ENCODE peak calls at places on chromosomes 12 and 14, in ten cellular contexts. L is K562, P is Panc1, F is HepG2, B is breast epithelium, X is SK-N-SH, Q is HCT116, C is GM12878, R is endothelial cell of umbilical vein, G is sigmoid colon. T is an unnamed sample.

GRCh38 chr14:72714094-72714493 is 179.8 kb downstream of the DPF3 start:
- DNase-seq in P (no peak), Q (no peak), B (no peak), R (no peak), C (peak; percentile 31), G (peak; percentile 37), F (no peak), X (no peak), L (no peak), T (no peak)

GRCh38 chr12:76274699-76275098 is 73.5 kb downstream of the BBS10 start:
- DNase-seq in G (no peak), P (no peak), Q (no peak), L (no peak), X (no peak), F (no peak), R (peak; percentile 56), C (no peak), B (no peak), T (no peak)

GRCh38 chr12:89571481-89572190 is 45.8 kb upstream of the POC1B start:
- DNase-seq in B (no peak), G (no peak), C (no peak), L (no peak), Q (no peak), F (no peak), R (no peak), X (no peak), P (no peak), T (no peak)

GRCh38 chr14:21496453-21496852 is 14.7 kb downstream of the METTL3 start:
- DNase-seq in G (no peak), R (no peak), B (no peak), X (no peak), L (no peak), F (no peak), C (no peak), Q (no peak), P (no peak), T (no peak)

GRCh38 chr14:38199768-38200167 is 7.9 kb upstream of the SSTR1 start:
- DNase-seq in L (no peak), B (no peak), P (no peak), F (no peak), G (no peak), R (no peak), C (no peak), X (no peak), Q (no peak), T (no peak)

GRCh38 chr12:468671-469389 is 9.1 kb downstream of the B4GALNT3 start:
- DNase-seq in G (no peak), L (no peak), X (no peak), P (no peak), B (no peak), Q (no peak), F (no peak), C (no peak), R (peak; percentile 55), T (no peak)

GRCh38 chr14:104086210-104086660 is 735 bp downstream of the ASPG start:
- DNase-seq in X (peak; percentile 33), P (no peak), C (no peak), L (no peak), B (no peak), F (no peak), R (no peak), G (no peak), Q (no peak), T (no peak)

GRCh38 chr14:102272392-102272791 is 32.6 kb downstream of the MOK start:
- DNase-seq in G (no peak), B (no peak), X (no peak), L (no peak), C (no peak), R (no peak), F (no peak), P (no peak), Q (no peak), T (no peak)

DNA sequence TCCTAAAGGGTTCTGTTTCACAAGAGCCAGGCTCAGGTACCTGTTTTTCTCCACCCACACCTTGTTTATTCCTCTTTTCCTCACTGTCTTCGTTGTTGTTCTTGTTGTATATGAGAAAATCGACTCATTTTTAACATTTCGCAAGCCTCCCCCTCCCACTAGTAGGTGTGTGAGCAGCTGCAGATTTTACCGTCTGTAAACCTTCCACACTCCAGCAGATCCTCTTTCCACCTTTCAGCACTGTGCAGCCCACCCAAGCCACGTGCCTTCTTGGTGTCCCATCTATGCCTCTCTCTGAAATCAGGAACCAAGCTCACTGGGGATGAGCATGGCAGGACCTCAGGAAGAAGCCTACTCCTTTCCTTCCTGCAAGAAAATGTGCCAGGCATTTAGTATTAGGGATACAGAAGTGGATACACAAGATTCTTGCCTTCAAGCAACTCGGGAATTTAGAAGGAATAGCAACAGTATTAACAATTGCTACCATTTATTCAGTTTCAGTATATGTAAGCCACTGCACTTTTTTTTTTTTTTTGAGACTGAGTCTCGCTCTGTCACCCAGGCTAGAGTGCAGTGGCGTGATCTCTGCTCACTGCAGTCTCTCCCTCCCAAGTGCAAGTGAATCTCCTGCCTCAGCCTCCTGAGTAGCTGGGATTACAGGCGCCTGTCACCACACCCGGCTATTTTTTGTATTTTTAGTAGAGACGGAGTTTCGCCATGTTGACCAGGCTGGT is 113.6 kb downstream of the CHST11 start:
- DNase-seq in L (no peak), C (no peak), P (no peak), Q (no peak), B (no peak), G (no peak), R (no peak), F (no peak), X (no peak), T (no peak)
- H3K4me3 ChIP-seq in L (no peak overlapping the region), C (peak overlapping the region; percentile 67), P (no peak overlapping the region), Q (no peak overlapping the region), B (no peak overlapping the region), G (no peak overlapping the region), R (no peak overlapping the region), F (no peak overlapping the region), X (no peak overlapping the region), T (no peak overlapping the region)

GRCh38 chr12:53204351-53204750 is 2.7 kb downstream of the ITGB7 start:
- DNase-seq in F (no peak), X (no peak), C (no peak), R (no peak), P (no peak), L (no peak), Q (no peak), G (no peak), B (no peak), T (no peak)

GRCh38 chr12:53205747-53206146 is 1.3 kb downstream of the ITGB7 start:
- DNase-seq in Q (no peak), L (no peak), F (no peak), B (no peak), C (peak; percentile 87), R (no peak), P (no peak), G (no peak), X (no peak), T (no peak)

GRCh38 chr12:53208435-53208834 is 1.4 kb upstream of the ITGB7 start:
- DNase-seq in F (no peak), G (peak; percentile 79), Q (no peak), L (no peak), R (no peak), X (no peak), C (no peak), P (no peak), B (no peak), T (no peak)

GRCh38 chr12:53208877-53209463 is 1.9 kb upstream of the ITGB7 start:
- DNase-seq in F (no peak), C (no peak), Q (no peak), P (no peak), R (no peak), B (no peak), G (no peak), X (no peak), L (no peak), T (no peak)

DNA sequence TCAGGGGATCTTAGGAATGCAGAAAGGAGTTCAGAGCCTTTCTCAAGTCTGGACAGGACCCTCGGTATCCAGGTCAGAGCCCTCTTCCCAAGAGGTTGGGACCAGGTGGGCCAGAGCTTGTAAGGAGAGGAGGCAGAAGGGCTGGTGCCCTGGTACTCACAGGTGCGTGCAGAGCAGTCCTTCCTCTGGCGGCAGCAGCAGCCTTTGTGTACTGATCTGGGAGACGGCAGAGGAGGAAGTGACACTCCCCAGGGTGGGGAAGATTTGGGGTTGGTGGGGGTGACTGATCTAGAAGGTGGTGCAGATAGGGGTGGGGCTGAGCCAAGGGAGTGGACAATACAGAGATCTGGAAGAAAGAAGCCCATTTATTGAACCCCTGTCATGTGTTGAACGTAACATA is at the start of gene ITGB7:
- DNase-seq in L (peak; percentile 68), C (peak; percentile 64), F (no peak), Q (no peak), X (no peak), R (no peak), G (no peak), P (no peak), B (no peak), T (no peak)
- TF ChIP-seq POLR2AphosphoS5 in L (no peak), C (peak; percentile 96), F (no peak), Q (no peak), X (no peak), R (no peak), G (no peak), P (no peak), B (no peak), T (no peak)

DNA sequence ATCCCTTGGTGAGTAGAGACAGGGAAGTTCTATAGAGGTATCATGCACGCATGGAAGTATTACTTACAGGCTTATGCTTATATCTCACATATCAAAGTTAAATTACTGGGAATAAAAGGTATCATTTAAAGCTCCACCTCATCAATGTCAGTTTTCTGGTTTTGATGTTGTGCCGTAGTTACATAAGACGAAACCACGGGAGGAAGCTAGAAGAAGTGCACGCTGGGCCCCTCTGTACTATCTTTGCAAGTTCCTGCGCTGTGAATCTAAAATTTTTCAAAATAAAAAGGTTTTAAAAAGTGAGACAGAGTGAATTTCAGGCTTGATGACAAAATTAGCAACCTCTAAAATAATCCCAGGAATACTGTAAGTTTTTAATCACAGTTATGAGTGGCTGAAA is 198.1 kb downstream of the ANO2 start:
- DNase-seq in R (no peak), Q (no peak), G (no peak), P (no peak), X (no peak), B (no peak), L (no peak), C (no peak), F (no peak), T (no peak)
- H3K4me1 ChIP-seq in R (peaks cover 16% of the 10 kb centered on the region), Q (no peaks in the 10 kb centered on the region), G (no peaks in the 10 kb centered on the region), P (no peaks in the 10 kb centered on the region), X (no peaks in the 10 kb centered on the region), B (no peaks in the 10 kb centered on the region), L (no peaks in the 10 kb centered on the region), C (no peaks in the 10 kb centered on the region), F (no peaks in the 10 kb centered on the region), T (no peaks in the 10 kb centered on the region)

GRCh38 chr12:15118946-15119345 is 102.3 kb downstream of the RERG start:
- DNase-seq in L (no peak), G (no peak), Q (no peak), P (no peak), C (no peak), R (no peak), X (no peak), F (no peak), B (no peak), T (no peak)

GRCh38 chr12:15116983-15117382 is 104.2 kb downstream of the RERG start:
- DNase-seq in R (no peak), P (no peak), X (no peak), Q (no peak), C (no peak), G (no peak), L (no peak), F (no peak), B (no peak), T (no peak)

GRCh38 chr12:15114501-15114900 is 106.7 kb downstream of the RERG start:
- DNase-seq in L (no peak), P (no peak), G (no peak), C (no peak), F (no peak), R (no peak), X (no peak), B (no peak), Q (no peak), T (no peak)

GRCh38 chr12:15116073-15116472 is 105.1 kb downstream of the RERG start:
- DNase-seq in B (no peak), Q (no peak), F (no peak), G (peak; percentile 70), X (no peak), P (no peak), R (peak; percentile 7), C (no peak), L (no peak), T (no peak)
- H3K4me3 ChIP-seq in B (no peak overlapping the region), Q (no peak overlapping the region), F (no peak overlapping the region), G (no peak overlapping the region), X (no peak overlapping the region), P (no peak overlapping the region), R (no peak overlapping the region), C (no peak overlapping the region), L (no peak overlapping the region), T (no peak overlapping the region)

T was measured in vagina.